ENCODE peak calls at places on chromosomes 12 and 14, in five cellular contexts. One of them, this sample, is unnamed.

GRCh38 chr12:52228931-52229330 is 4.1 kb upstream of the KRT7 start:
- DNase-seq in fibroblast of lung: no peak
- DNase-seq in stimulated activated CD8-positive, alpha-beta memory T cell treated with anti-CD3 and anti-CD28 coated beads, Interleukin-4, amount 100 ng/mL, for 1 hour: no peak
- DNase-seq in type B pancreatic cell: no peak
- DNase-seq in psoas muscle: no peak
- DNase-seq in this sample: no peak

GRCh38 chr12:100339071-100339470 is 17.8 kb upstream of the SLC17A8 start:
- DNase-seq in fibroblast of lung: no peak
- DNase-seq in stimulated activated CD8-positive, alpha-beta memory T cell treated with anti-CD3 and anti-CD28 coated beads, Interleukin-4, amount 100 ng/mL, for 1 hour: no peak
- DNase-seq in type B pancreatic cell: no peak
- DNase-seq in psoas muscle: no peak
- DNase-seq in this sample: no peak

GRCh38 chr14:28785096-28785952 is 18.7 kb downstream of the FOXG1 start:
- DNase-seq in fibroblast of lung: peak
- DNase-seq in stimulated activated CD8-positive, alpha-beta memory T cell treated with anti-CD3 and anti-CD28 coated beads, Interleukin-4, amount 100 ng/mL, for 1 hour: no peak
- DNase-seq in type B pancreatic cell: no peak
- DNase-seq in psoas muscle: no peak
- DNase-seq in this sample: no peak

GRCh38 chr14:59707778-59708635 is 131.4 kb upstream of the CCDC175 start:
- DNase-seq in fibroblast of lung: peak
- DNase-seq in stimulated activated CD8-positive, alpha-beta memory T cell treated with anti-CD3 and anti-CD28 coated beads, Interleukin-4, amount 100 ng/mL, for 1 hour: no peak
- DNase-seq in type B pancreatic cell: no peak
- DNase-seq in psoas muscle: no peak
- DNase-seq in this sample: no peak

GRCh38 chr12:117192057-117192456 is 1.8 kb upstream of the FBXO21 start:
- DNase-seq in fibroblast of lung: no peak
- DNase-seq in stimulated activated CD8-positive, alpha-beta memory T cell treated with anti-CD3 and anti-CD28 coated beads, Interleukin-4, amount 100 ng/mL, for 1 hour: no peak
- DNase-seq in type B pancreatic cell: no peak
- DNase-seq in psoas muscle: no peak
- DNase-seq in this sample: no peak

GRCh38 chr12:101459642-101460346 is 15.3 kb upstream of the SPIC start:
- DNase-seq in fibroblast of lung: no peak
- DNase-seq in stimulated activated CD8-positive, alpha-beta memory T cell treated with anti-CD3 and anti-CD28 coated beads, Interleukin-4, amount 100 ng/mL, for 1 hour: no peak
- DNase-seq in type B pancreatic cell: no peak
- DNase-seq in psoas muscle: no peak
- DNase-seq in this sample: no peak

GRCh38 chr14:74980398-74980745 is 22.3 kb upstream of the EIF2B2 start:
- DNase-seq in fibroblast of lung: peak
- DNase-seq in stimulated activated CD8-positive, alpha-beta memory T cell treated with anti-CD3 and anti-CD28 coated beads, Interleukin-4, amount 100 ng/mL, for 1 hour: no peak
- DNase-seq in type B pancreatic cell: no peak
- DNase-seq in psoas muscle: peak
- DNase-seq in this sample: no peak

GRCh38 chr14:23361320-23361719 is 3.7 kb downstream of the EFS start:
- DNase-seq in fibroblast of lung: peak
- DNase-seq in stimulated activated CD8-positive, alpha-beta memory T cell treated with anti-CD3 and anti-CD28 coated beads, Interleukin-4, amount 100 ng/mL, for 1 hour: no peak
- DNase-seq in type B pancreatic cell: no peak
- DNase-seq in psoas muscle: no peak
- DNase-seq in this sample: no peak

GRCh38 chr12:31029466-31029865 is 44.2 kb upstream of the DDX11 start:
- DNase-seq in fibroblast of lung: no peak
- DNase-seq in stimulated activated CD8-positive, alpha-beta memory T cell treated with anti-CD3 and anti-CD28 coated beads, Interleukin-4, amount 100 ng/mL, for 1 hour: no peak
- DNase-seq in type B pancreatic cell: no peak
- DNase-seq in psoas muscle: no peak
- DNase-seq in this sample: no peak

GRCh38 chr12:121536929-121537813 is 43.7 kb downstream of the KDM2B start:
- DNase-seq in fibroblast of lung: peak
- DNase-seq in stimulated activated CD8-positive, alpha-beta memory T cell treated with anti-CD3 and anti-CD28 coated beads, Interleukin-4, amount 100 ng/mL, for 1 hour: no peak
- DNase-seq in type B pancreatic cell: peak
- DNase-seq in psoas muscle: peak
- DNase-seq in this sample: peak

GRCh38 chr12:3054993-3055711 is 22.0 kb upstream of the TSPAN9 start:
- DNase-seq in fibroblast of lung: no peak
- DNase-seq in stimulated activated CD8-positive, alpha-beta memory T cell treated with anti-CD3 and anti-CD28 coated beads, Interleukin-4, amount 100 ng/mL, for 1 hour: no peak
- DNase-seq in type B pancreatic cell: no peak
- DNase-seq in psoas muscle: no peak
- DNase-seq in this sample: no peak

GRCh38 chr12:105206686-105207374 is 29.1 kb downstream of the APPL2 start:
- DNase-seq in fibroblast of lung: no peak
- DNase-seq in stimulated activated CD8-positive, alpha-beta memory T cell treated with anti-CD3 and anti-CD28 coated beads, Interleukin-4, amount 100 ng/mL, for 1 hour: no peak
- DNase-seq in type B pancreatic cell: no peak
- DNase-seq in psoas muscle: no peak
- DNase-seq in this sample: no peak

GRCh38 chr12:14950982-14951746 is 10.2 kb downstream of the ARHGDIB start:
- DNase-seq in fibroblast of lung: peak
- DNase-seq in stimulated activated CD8-positive, alpha-beta memory T cell treated with anti-CD3 and anti-CD28 coated beads, Interleukin-4, amount 100 ng/mL, for 1 hour: no peak
- DNase-seq in type B pancreatic cell: no peak
- DNase-seq in psoas muscle: no peak
- DNase-seq in this sample: no peak

GRCh38 chr12:106919910-106920544 is 35.7 kb upstream of the TMEM263 start:
- DNase-seq in fibroblast of lung: peak
- DNase-seq in stimulated activated CD8-positive, alpha-beta memory T cell treated with anti-CD3 and anti-CD28 coated beads, Interleukin-4, amount 100 ng/mL, for 1 hour: no peak
- DNase-seq in type B pancreatic cell: no peak
- DNase-seq in psoas muscle: no peak
- DNase-seq in this sample: no peak

GRCh38 chr14:75088153-75088552 is 18.7 kb downstream of the ZC2HC1C start:
- DNase-seq in fibroblast of lung: no peak
- DNase-seq in stimulated activated CD8-positive, alpha-beta memory T cell treated with anti-CD3 and anti-CD28 coated beads, Interleukin-4, amount 100 ng/mL, for 1 hour: no peak
- DNase-seq in type B pancreatic cell: no peak
- DNase-seq in psoas muscle: no peak
- DNase-seq in this sample: no peak

GRCh38 chr12:120101182-120101581 is 15.4 kb downstream of the RAB35 start:
- DNase-seq in fibroblast of lung: no peak
- DNase-seq in stimulated activated CD8-positive, alpha-beta memory T cell treated with anti-CD3 and anti-CD28 coated beads, Interleukin-4, amount 100 ng/mL, for 1 hour: no peak
- DNase-seq in type B pancreatic cell: no peak
- DNase-seq in psoas muscle: peak
- DNase-seq in this sample: no peak

GRCh38 chr14:24130380-24130716 is at the start of gene FITM1:
- DNase-seq in fibroblast of lung: no peak
- DNase-seq in stimulated activated CD8-positive, alpha-beta memory T cell treated with anti-CD3 and anti-CD28 coated beads, Interleukin-4, amount 100 ng/mL, for 1 hour: no peak
- DNase-seq in type B pancreatic cell: no peak
- DNase-seq in psoas muscle: no peak
- DNase-seq in this sample: no peak

GRCh38 chr14:76346391-76347160 is 29.4 kb upstream of the ESRRB start:
- DNase-seq in fibroblast of lung: no peak
- DNase-seq in stimulated activated CD8-positive, alpha-beta memory T cell treated with anti-CD3 and anti-CD28 coated beads, Interleukin-4, amount 100 ng/mL, for 1 hour: no peak
- DNase-seq in type B pancreatic cell: no peak
- DNase-seq in psoas muscle: no peak
- DNase-seq in this sample: no peak

GRCh38 chr12:63882844-63883243 is 38.3 kb downstream of the SRGAP1 start:
- DNase-seq in fibroblast of lung: peak
- DNase-seq in stimulated activated CD8-positive, alpha-beta memory T cell treated with anti-CD3 and anti-CD28 coated beads, Interleukin-4, amount 100 ng/mL, for 1 hour: no peak
- DNase-seq in type B pancreatic cell: no peak
- DNase-seq in psoas muscle: no peak
- DNase-seq in this sample: no peak

GRCh38 chr12:51863363-51863920 is 14.9 kb upstream of the FIGNL2 start:
- DNase-seq in fibroblast of lung: peak
- DNase-seq in stimulated activated CD8-positive, alpha-beta memory T cell treated with anti-CD3 and anti-CD28 coated beads, Interleukin-4, amount 100 ng/mL, for 1 hour: no peak
- DNase-seq in type B pancreatic cell: no peak
- DNase-seq in psoas muscle: peak
- DNase-seq in this sample: no peak

GRCh38 chr14:55884819-55885218 is 233.4 kb upstream of the PELI2 start:
- DNase-seq in fibroblast of lung: peak
- DNase-seq in stimulated activated CD8-positive, alpha-beta memory T cell treated with anti-CD3 and anti-CD28 coated beads, Interleukin-4, amount 100 ng/mL, for 1 hour: no peak
- DNase-seq in type B pancreatic cell: no peak
- DNase-seq in psoas muscle: no peak
- DNase-seq in this sample: no peak

GRCh38 chr12:116955382-116956021 is 44.8 kb downstream of the FBXW8 start:
- DNase-seq in fibroblast of lung: no peak
- DNase-seq in stimulated activated CD8-positive, alpha-beta memory T cell treated with anti-CD3 and anti-CD28 coated beads, Interleukin-4, amount 100 ng/mL, for 1 hour: no peak
- DNase-seq in type B pancreatic cell: no peak
- DNase-seq in psoas muscle: no peak
- DNase-seq in this sample: no peak

GRCh38 chr12:9365296-9365695 is 157.1 kb upstream of the PZP start:
- DNase-seq in fibroblast of lung: peak
- DNase-seq in stimulated activated CD8-positive, alpha-beta memory T cell treated with anti-CD3 and anti-CD28 coated beads, Interleukin-4, amount 100 ng/mL, for 1 hour: no peak
- DNase-seq in type B pancreatic cell: no peak
- DNase-seq in psoas muscle: no peak
- DNase-seq in this sample: no peak

GRCh38 chr12:57219993-57220728 is 3.6 kb downstream of the NXPH4 start:
- DNase-seq in fibroblast of lung: no peak
- DNase-seq in stimulated activated CD8-positive, alpha-beta memory T cell treated with anti-CD3 and anti-CD28 coated beads, Interleukin-4, amount 100 ng/mL, for 1 hour: no peak
- DNase-seq in type B pancreatic cell: no peak
- DNase-seq in psoas muscle: no peak
- DNase-seq in this sample: no peak

GRCh38 chr12:52155048-52155868 is 36.6 kb downstream of the KRT80 start:
- DNase-seq in fibroblast of lung: no peak
- DNase-seq in stimulated activated CD8-positive, alpha-beta memory T cell treated with anti-CD3 and anti-CD28 coated beads, Interleukin-4, amount 100 ng/mL, for 1 hour: peak
- DNase-seq in type B pancreatic cell: no peak
- DNase-seq in psoas muscle: no peak
- DNase-seq in this sample: no peak

GRCh38 chr14:22824711-22825359 is 4.9 kb upstream of the MRPL52 start:
- DNase-seq in fibroblast of lung: peak
- DNase-seq in stimulated activated CD8-positive, alpha-beta memory T cell treated with anti-CD3 and anti-CD28 coated beads, Interleukin-4, amount 100 ng/mL, for 1 hour: no peak
- DNase-seq in type B pancreatic cell: no peak
- DNase-seq in psoas muscle: no peak
- DNase-seq in this sample: no peak

GRCh38 chr12:59004466-59004865 is 84.2 kb upstream of the LRIG3 start:
- DNase-seq in fibroblast of lung: no peak
- DNase-seq in stimulated activated CD8-positive, alpha-beta memory T cell treated with anti-CD3 and anti-CD28 coated beads, Interleukin-4, amount 100 ng/mL, for 1 hour: no peak
- DNase-seq in type B pancreatic cell: no peak
- DNase-seq in psoas muscle: no peak
- DNase-seq in this sample: no peak

GRCh38 chr12:127398026-127398715 is 868.8 kb upstream of the TMEM132C start:
- DNase-seq in fibroblast of lung: peak
- DNase-seq in stimulated activated CD8-positive, alpha-beta memory T cell treated with anti-CD3 and anti-CD28 coated beads, Interleukin-4, amount 100 ng/mL, for 1 hour: no peak
- DNase-seq in type B pancreatic cell: no peak
- DNase-seq in psoas muscle: no peak
- DNase-seq in this sample: no peak

GRCh38 chr14:31770271-31770670 is 209.1 kb downstream of the NUBPL start:
- DNase-seq in fibroblast of lung: peak
- DNase-seq in stimulated activated CD8-positive, alpha-beta memory T cell treated with anti-CD3 and anti-CD28 coated beads, Interleukin-4, amount 100 ng/mL, for 1 hour: no peak
- DNase-seq in type B pancreatic cell: no peak
- DNase-seq in psoas muscle: peak
- DNase-seq in this sample: no peak

GRCh38 chr14:31930493-31931225 is 146.4 kb upstream of the ARHGAP5 start:
- DNase-seq in fibroblast of lung: peak
- DNase-seq in stimulated activated CD8-positive, alpha-beta memory T cell treated with anti-CD3 and anti-CD28 coated beads, Interleukin-4, amount 100 ng/mL, for 1 hour: no peak
- DNase-seq in type B pancreatic cell: no peak
- DNase-seq in psoas muscle: no peak
- DNase-seq in this sample: no peak

GRCh38 chr14:91228112-91229004 is 16.1 kb downstream of the GPR68 start:
- DNase-seq in fibroblast of lung: peak
- DNase-seq in stimulated activated CD8-positive, alpha-beta memory T cell treated with anti-CD3 and anti-CD28 coated beads, Interleukin-4, amount 100 ng/mL, for 1 hour: peak
- DNase-seq in type B pancreatic cell: no peak
- DNase-seq in psoas muscle: no peak
- DNase-seq in this sample: no peak

GRCh38 chr14:93266127-93266526 is 59.1 kb downstream of the UBR7 start:
- DNase-seq in fibroblast of lung: no peak
- DNase-seq in stimulated activated CD8-positive, alpha-beta memory T cell treated with anti-CD3 and anti-CD28 coated beads, Interleukin-4, amount 100 ng/mL, for 1 hour: no peak
- DNase-seq in type B pancreatic cell: no peak
- DNase-seq in psoas muscle: no peak
- DNase-seq in this sample: no peak

GRCh38 chr14:83988274-83988673 is 1541.7 kb upstream of the FLRT2 start:
- DNase-seq in fibroblast of lung: no peak
- DNase-seq in stimulated activated CD8-positive, alpha-beta memory T cell treated with anti-CD3 and anti-CD28 coated beads, Interleukin-4, amount 100 ng/mL, for 1 hour: no peak
- DNase-seq in type B pancreatic cell: no peak
- DNase-seq in psoas muscle: no peak
- DNase-seq in this sample: no peak

GRCh38 chr14:89198544-89199329 is 218.3 kb downstream of the FOXN3 start:
- DNase-seq in fibroblast of lung: peak
- DNase-seq in stimulated activated CD8-positive, alpha-beta memory T cell treated with anti-CD3 and anti-CD28 coated beads, Interleukin-4, amount 100 ng/mL, for 1 hour: no peak
- DNase-seq in type B pancreatic cell: no peak
- DNase-seq in psoas muscle: no peak
- DNase-seq in this sample: no peak

GRCh38 chr14:99327050-99327449 is 55.1 kb upstream of the BCL11B start:
- DNase-seq in fibroblast of lung: no peak
- DNase-seq in stimulated activated CD8-positive, alpha-beta memory T cell treated with anti-CD3 and anti-CD28 coated beads, Interleukin-4, amount 100 ng/mL, for 1 hour: no peak
- DNase-seq in type B pancreatic cell: peak
- DNase-seq in psoas muscle: no peak
- DNase-seq in this sample: no peak

GRCh38 chr12:10721654-10722501 is 1.2 kb downstream of the YBX3 start:
- DNase-seq in fibroblast of lung: peak
- DNase-seq in stimulated activated CD8-positive, alpha-beta memory T cell treated with anti-CD3 and anti-CD28 coated beads, Interleukin-4, amount 100 ng/mL, for 1 hour: peak
- DNase-seq in type B pancreatic cell: peak
- DNase-seq in psoas muscle: peak
- DNase-seq in this sample: no peak

This sample was measured in KG1.